ENCODE peak calls at places on chromosomes 11 and 22, in seven cellular contexts. K is CD4-positive, CD25-positive, alpha-beta regulatory T cell; T is neuronal stem cell; H is mucosa of descending colon; O is CD4-positive, alpha-beta T cell; J is thyroid gland; I is AG04450. R is an unnamed sample.

GRCh38 chr22:36294293-36294620 is 41.3 kb downstream of the APOL1 start:
- DNase-seq in K (no peak), T (no peak), H (no peak), O (no peak), J (no peak), I (no peak), R (no peak)

GRCh38 chr11:71505001-71505400 is 22.1 kb upstream of the KRTAP5-7 start:
- DNase-seq in K (no peak), T (no peak), H (no peak), O (no peak), J (no peak), I (no peak), R (no peak)

GRCh38 chr22:43867839-43868652 is 5.7 kb upstream of the SULT4A1 start:
- DNase-seq in K (no peak), T (peak; percentile 84), H (peak; percentile 73), O (no peak), J (peak; percentile 67), I (peak; percentile 32), R (no peak)

GRCh38 chr11:22441831-22442230 is 103.7 kb downstream of the SLC17A6 start:
- DNase-seq in K (no peak), T (no peak), H (no peak), O (no peak), J (no peak), I (no peak), R (no peak)

GRCh38 chr22:46051646-46052045 is 74.7 kb upstream of the WNT7B start:
- DNase-seq in K (no peak), T (no peak), H (no peak), O (no peak), J (no peak), I (no peak), R (no peak)

GRCh38 chr11:1206391-1207271 is 16.2 kb upstream of the MUC5B start:
- DNase-seq in K (no peak), T (no peak), H (no peak), O (no peak), J (no peak), I (no peak), R (peak; percentile 3)

GRCh38 chr11:28107331-28107725 is 628 bp downstream of the KIF18A start:
- DNase-seq in K (no peak), T (no peak), H (no peak), O (no peak), J (no peak), I (no peak), R (no peak)

GRCh38 chr22:30444632-30445437 is 19.3 kb downstream of the MTFP1 start:
- DNase-seq in K (peak; percentile 69), T (peak; percentile 80), H (peak; percentile 69), O (peak; percentile 42), J (peak; percentile 44), I (no peak), R (peak; percentile 43)

GRCh38 chr11:68503281-68503687 is 42.7 kb downstream of the PPP6R3 start:
- DNase-seq in K (no peak), T (no peak), H (no peak), O (no peak), J (peak; percentile 41), I (no peak), R (no peak)

GRCh38 chr22:49163258-49163959 is 664.3 kb downstream of the BRD1 start:
- DNase-seq in K (no peak), T (no peak), H (no peak), O (no peak), J (no peak), I (no peak), R (no peak)
- H3K9me3 ChIP-seq in K (no peaks in the 10 kb centered on the region), T (no peaks in the 10 kb centered on the region), H (no peaks in the 10 kb centered on the region), O (no peaks in the 10 kb centered on the region), J (no peaks in the 10 kb centered on the region), I (peaks cover 86% of the 10 kb centered on the region), R (no peaks in the 10 kb centered on the region)

DNA sequence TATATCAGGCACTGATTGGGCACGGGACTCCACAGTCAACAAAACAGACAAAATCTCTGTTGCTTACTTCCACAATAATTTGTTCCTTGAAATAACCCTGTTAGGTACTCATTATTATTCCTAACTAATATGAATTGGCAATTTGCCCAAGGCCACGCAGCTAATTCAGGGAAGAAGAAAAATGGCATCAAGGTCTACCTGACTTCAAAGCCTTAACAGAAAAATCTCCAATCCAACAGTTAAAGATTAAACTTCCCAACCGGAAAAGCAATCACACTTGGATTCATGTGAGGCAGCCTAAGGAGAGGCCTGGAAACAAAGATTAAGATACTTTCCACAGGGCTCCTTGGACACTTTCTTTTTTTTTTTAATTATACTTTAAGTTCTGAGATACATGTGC is 68.9 kb downstream of the PRCP start:
- DNase-seq in K (no peak), T (no peak), H (no peak), O (no peak), J (no peak), I (no peak), R (no peak)
- H3K9me3 ChIP-seq in K (no peaks in the 10 kb centered on the region), T (no peaks in the 10 kb centered on the region), H (no peaks in the 10 kb centered on the region), O (no peaks in the 10 kb centered on the region), J (no peaks in the 10 kb centered on the region), I (no peaks in the 10 kb centered on the region), R (no peaks in the 10 kb centered on the region)

DNA sequence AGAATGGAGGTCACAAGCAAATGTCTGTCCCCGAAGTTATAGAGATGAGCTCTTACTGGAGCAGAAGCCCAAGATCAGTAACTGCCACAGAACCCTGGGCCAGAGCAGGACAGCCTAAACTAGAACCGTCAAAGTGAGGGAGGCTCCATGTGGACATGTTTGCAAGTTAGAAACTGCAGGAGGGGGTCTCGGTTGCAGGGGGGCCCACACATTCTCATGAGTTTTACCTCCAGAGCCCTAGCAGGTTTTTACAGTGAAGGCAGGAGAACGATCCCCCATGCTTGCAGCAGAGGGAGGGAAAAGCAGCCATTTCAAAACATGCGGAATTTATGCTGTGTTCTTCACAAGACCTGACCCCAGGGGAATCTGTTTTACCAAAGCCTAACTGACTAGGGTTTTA is 133.5 kb upstream of the B3GAT1 start:
- DNase-seq in K (no peak), T (no peak), H (no peak), O (no peak), J (no peak), I (no peak), R (no peak)
- H3K9me3 ChIP-seq in K (no peaks in the 10 kb centered on the region), T (no peaks in the 10 kb centered on the region), H (no peaks in the 10 kb centered on the region), O (no peaks in the 10 kb centered on the region), J (no peaks in the 10 kb centered on the region), I (peaks cover 49% of the 10 kb centered on the region), R (no peaks in the 10 kb centered on the region)

DNA sequence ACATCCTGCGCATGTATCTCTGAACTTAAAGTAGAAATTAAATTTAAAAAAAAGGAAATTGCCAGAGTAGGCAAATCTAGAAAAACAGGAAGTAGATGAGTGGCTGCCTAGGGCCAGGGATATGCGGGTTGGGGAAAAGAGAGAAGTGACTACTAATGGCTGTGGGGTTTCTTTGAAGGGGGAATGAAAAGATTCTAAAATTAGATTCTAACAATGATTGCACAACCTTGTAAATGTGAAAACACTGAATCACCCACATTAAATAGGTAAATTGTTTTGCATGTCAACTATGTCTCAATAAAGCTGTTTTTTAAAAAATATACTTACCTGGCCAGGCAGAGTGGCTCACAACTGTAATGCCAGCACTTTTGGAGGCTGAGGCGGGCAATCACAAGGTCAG is 14.2 kb downstream of the C22orf42 start:
- DNase-seq in K (peak; percentile 46), T (no peak), H (no peak), O (no peak), J (no peak), I (no peak), R (no peak)
- H3K9me3 ChIP-seq in K (no peaks in the 10 kb centered on the region), T (no peaks in the 10 kb centered on the region), H (no peaks in the 10 kb centered on the region), O (no peaks in the 10 kb centered on the region), J (no peaks in the 10 kb centered on the region), I (no peaks in the 10 kb centered on the region), R (no peaks in the 10 kb centered on the region)